ENCODE peak calls at places on chromosomes 16 and 17, in four cellular contexts. P is hepatocyte, E is neural progenitor cell, Q is OCI-LY7. K is an unnamed sample.

GRCh38 chr16:47311738-47312505 is 148.9 kb downstream of the ITFG1 start:
- DNase-seq in P (peak), E (peak), Q (peak), K (peak)

GRCh38 chr16:24729967-24730815 is 740 bp downstream of the TNRC6A start:
- DNase-seq in P (peak), E (peak), Q (peak), K (peak)

GRCh38 chr17:63848834-63849689 is 6.6 kb upstream of the SMARCD2 start:
- DNase-seq in P (peak), E (peak), Q (peak), K (peak)

GRCh38 chr16:27202923-27203428 is 350 bp upstream of the KDM8 start:
- DNase-seq in P (no peak), E (no peak), Q (no peak), K (no peak)

GRCh38 chr16:84449156-84450140 is 55.0 kb downstream of the MEAK7 start:
- DNase-seq in P (no peak), E (no peak), Q (no peak), K (no peak)

GRCh38 chr16:54921229-54921824 is 9.3 kb upstream of the IRX5 start:
- DNase-seq in P (no peak), E (no peak), Q (no peak), K (peak)

GRCh38 chr16:3461120-3461519 is 17.6 kb downstream of the NAA60 start:
- DNase-seq in P (no peak), E (peak), Q (peak), K (no peak)

GRCh38 chr16:31355701-31356100 is 725 bp downstream of the ITGAX start:
- DNase-seq in P (no peak), E (no peak), Q (no peak), K (no peak)

GRCh38 chr17:11031787-11032186 is 193.9 kb upstream of the PIRT start:
- DNase-seq in P (no peak), E (peak), Q (no peak), K (no peak)

GRCh38 chr17:17783825-17784598 is 52.8 kb downstream of the SREBF1 start:
- DNase-seq in P (peak), E (peak), Q (peak), K (peak)

GRCh38 chr17:34598161-34598776 is 18.9 kb downstream of the TMEM132E start:
- DNase-seq in P (no peak), E (peak), Q (no peak), K (no peak)

GRCh38 chr16:11272921-11273720 is at the start of gene PRM3:
- DNase-seq in P (no peak), E (no peak), Q (no peak), K (no peak)

GRCh38 chr17:82056729-82057621 is 5.3 kb downstream of the GPS1 start:
- DNase-seq in P (no peak), E (no peak), Q (no peak), K (no peak)

GRCh38 chr16:71347146-71347545 is 11.4 kb upstream of the CALB2 start:
- DNase-seq in P (no peak), E (no peak), Q (no peak), K (no peak)

GRCh38 chr17:75589017-75589918 is 1.7 kb downstream of the MYO15B start:
- DNase-seq in P (peak), E (peak), Q (peak), K (peak)

GRCh38 chr17:34424814-34425490 is 61.9 kb upstream of the CCL1 start:
- DNase-seq in P (no peak), E (peak), Q (peak), K (no peak)

GRCh38 chr17:70060415-70060814 is 14.6 kb upstream of the KCNJ16 start:
- DNase-seq in P (no peak), E (no peak), Q (no peak), K (no peak)

GRCh38 chr17:2898255-2898926 is 102.2 kb downstream of the RAP1GAP2 start:
- DNase-seq in P (no peak), E (no peak), Q (no peak), K (no peak)

GRCh38 chr16:53865492-53865863 is 161.5 kb downstream of the FTO start:
- DNase-seq in P (no peak), E (no peak), Q (no peak), K (peak)

DNA sequence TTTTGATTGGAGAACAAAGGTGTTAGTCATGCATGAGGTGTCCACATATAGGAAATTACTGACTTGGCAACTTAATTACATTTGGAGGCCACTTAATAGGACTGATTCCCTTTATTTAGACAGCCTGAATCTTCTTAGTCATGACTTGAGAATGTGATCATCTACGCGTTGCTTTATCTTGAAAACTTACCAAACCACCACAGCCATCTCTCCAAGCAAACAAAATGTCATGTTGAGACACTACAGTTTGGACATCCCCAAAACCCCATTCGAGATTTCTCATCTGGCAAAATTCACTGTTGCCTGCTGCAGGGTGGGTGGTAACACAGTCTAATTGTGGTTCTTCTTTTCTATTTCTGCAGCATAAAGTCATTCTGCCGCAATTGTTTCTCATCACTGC is 176.5 kb upstream of the CDH5 start:
- DNase-seq in P (no peak), E (no peak), Q (no peak), K (peak)
- H3K27ac ChIP-seq in P (no peak), E (no peak), Q (no peak), K (peak)

DNA sequence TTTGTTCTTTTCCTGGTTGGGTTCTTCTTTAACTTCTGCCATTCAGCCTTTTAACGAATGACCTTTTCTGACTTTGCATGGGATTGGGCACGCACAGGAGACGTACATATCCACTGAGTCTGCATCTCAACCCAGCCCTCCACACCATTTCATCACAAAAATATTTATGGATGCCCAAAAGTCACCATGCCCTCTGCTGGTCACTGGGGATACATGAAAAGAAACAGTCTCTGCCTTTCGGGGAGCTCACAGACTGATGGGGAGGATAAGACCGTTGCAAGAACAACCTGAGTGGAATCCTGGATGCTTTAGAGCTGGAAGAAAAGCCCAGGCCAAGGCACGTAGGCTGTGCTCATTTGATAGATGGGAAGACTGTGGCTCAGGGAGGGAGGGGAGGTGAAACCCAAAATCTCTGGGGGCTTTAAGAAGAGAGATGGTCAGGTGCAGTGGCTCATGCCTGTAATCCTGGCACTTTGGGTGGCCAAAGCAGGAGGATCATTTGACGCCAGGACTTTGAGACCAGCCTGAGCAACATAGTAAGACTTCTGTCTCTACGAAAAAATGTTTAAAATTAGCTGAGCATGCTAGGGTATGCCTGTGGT is 7.9 kb upstream of the MT2A start:
- DNase-seq in P (peak), E (peak), Q (peak), K (peak)
- H2AFZ ChIP-seq in P (no peak), E (no peak), Q (no peak), K (peak)

GRCh38 chr17:66906321-66907278 is 57.9 kb upstream of the CACNG4 start:
- DNase-seq in P (peak), E (peak), Q (peak), K (peak)
- TF ChIP-seq EZH2phosphoT487 in P (no peak), E (no peak), Q (no peak), K (no peak)

GRCh38 chr16:89395150-89396142 is 94.9 kb downstream of the ANKRD11 start:
- DNase-seq in P (peak), E (peak), Q (no peak), K (peak)
- H3K27ac ChIP-seq in P (peak), E (peak), Q (no peak), K (peak)

DNA sequence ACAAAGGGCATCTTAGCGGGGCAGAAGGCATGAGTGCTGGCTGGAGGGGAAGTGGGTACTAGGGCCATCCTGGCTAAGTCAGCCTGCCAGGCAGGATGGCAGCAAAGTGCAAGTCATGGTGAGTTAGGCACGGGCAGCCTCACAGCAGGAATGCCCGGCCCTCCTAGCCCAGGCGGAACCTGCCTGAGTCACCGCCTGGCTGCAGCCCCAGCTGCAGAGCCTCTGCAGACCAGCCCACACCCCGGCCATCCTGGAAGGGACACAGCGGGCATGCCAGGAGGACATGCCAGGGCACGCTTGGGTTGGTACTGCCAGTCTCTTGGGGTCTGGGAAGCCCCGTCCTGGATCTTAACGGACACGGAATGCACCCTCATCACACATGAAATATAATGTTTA is 4.9 kb upstream of the ALDH3A1 start:
- DNase-seq in P (no peak), E (no peak), Q (no peak), K (peak)
- H2AFZ ChIP-seq in P (no peak), E (no peak), Q (no peak), K (peak)

GRCh38 chr16:51982715-51983680 is 563.9 kb downstream of the TOX3 start:
- DNase-seq in P (peak), E (peak), Q (peak), K (peak)
- TF ChIP-seq EZH2phosphoT487 in P (no peak), E (no peak), Q (no peak), K (no peak)

DNA sequence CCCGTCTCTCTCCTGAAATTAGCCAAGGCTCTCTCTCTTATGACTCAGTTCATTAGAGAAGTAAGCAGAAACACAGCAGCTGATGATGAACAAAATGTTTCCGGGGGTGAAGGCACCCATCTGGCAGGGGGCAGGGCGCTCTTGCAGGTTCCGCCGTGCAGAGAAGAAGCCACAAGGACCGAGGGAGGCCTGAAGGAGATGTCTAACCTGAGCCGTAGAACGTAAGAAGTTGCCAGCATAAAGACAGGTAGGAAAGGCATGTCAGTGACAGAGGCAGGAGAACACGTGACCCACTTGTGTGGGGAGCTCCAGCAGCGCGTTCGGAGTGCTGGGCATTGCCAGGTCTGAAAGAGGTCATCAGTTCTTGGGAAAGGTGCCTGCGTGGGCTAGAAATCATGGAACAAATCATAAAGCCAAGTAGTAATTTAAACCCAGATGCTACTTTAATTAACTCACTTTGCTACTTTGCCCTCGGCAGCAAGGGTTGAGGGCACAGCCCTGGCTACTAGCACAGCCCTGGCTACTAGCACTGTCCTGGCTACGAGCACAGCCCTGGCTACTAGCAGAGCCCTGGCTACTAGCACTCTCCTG is 198.6 kb downstream of the RPTOR start:
- DNase-seq in P (no peak), E (no peak), Q (no peak), K (peak)
- H3K27ac ChIP-seq in P (no peak), E (no peak), Q (no peak), K (no peak)

K was measured in GM23248.